ENCODE peak calls at places on chromosomes 13 and 19, in eight cellular contexts. W, Z, A, M, C, H, L and V are unnamed samples. For H3K27me3, the result is how much of the 10 kb centered on the place peaks cover.

GRCh38 chr19:7699422-7700127 is 2.4 kb downstream of the FCER2 start:
- DNase-seq in W (peak), Z (no peak), M (no peak), L (no peak), A (no peak), H (no peak), C (no peak), V (no peak)

GRCh38 chr19:14562660-14563589 is 8.9 kb downstream of the NDUFB7 start:
- DNase-seq in L (no peak), M (no peak), C (no peak), H (peak), Z (peak), W (peak), A (no peak), V (no peak)

GRCh38 chr19:17686027-17686511 is 2.1 kb downstream of the UNC13A start:
- DNase-seq in L (no peak), C (no peak), M (no peak), W (peak), Z (no peak), H (peak), A (peak), V (peak)

GRCh38 chr19:37779139-37780035 is at the start of gene ZNF573:
- DNase-seq in Z (peak), L (peak), M (peak), W (peak), C (peak), A (peak), H (peak), V (peak)

GRCh38 chr19:16226184-16226591 is 28.5 kb downstream of the AP1M1 start:
- DNase-seq in L (no peak), Z (peak), M (no peak), H (no peak), C (no peak), W (no peak), A (no peak), V (no peak)

GRCh38 chr19:2561895-2562294 is 86.0 kb downstream of the GADD45B start:
- DNase-seq in A (no peak), H (no peak), C (no peak), M (no peak), Z (no peak), L (no peak), W (peak), V (no peak)

GRCh38 chr13:113920173-113920572 is 53.7 kb downstream of the C13orf46 start:
- DNase-seq in Z (no peak), L (no peak), A (no peak), C (no peak), M (peak), W (no peak), H (no peak), V (no peak)

GRCh38 chr19:53942001-53942786 is 20.5 kb upstream of the CACNG8 start:
- DNase-seq in A (no peak), W (peak), M (peak), L (no peak), Z (no peak), C (no peak), H (peak), V (peak)

GRCh38 chr19:48645652-48646191 is at the start of gene CA11:
- DNase-seq in C (no peak), Z (no peak), A (peak), M (no peak), W (peak), H (peak), L (no peak), V (no peak)

GRCh38 chr13:101382086-101382485 is 34.2 kb downstream of the NALCN start:
- DNase-seq in H (no peak), C (no peak), M (no peak), Z (no peak), L (no peak), A (no peak), W (peak), V (peak)

GRCh38 chr13:32125221-32125621 is 93.6 kb downstream of the FRY start:
- DNase-seq in A (peak), L (no peak), C (peak), H (no peak), Z (no peak), W (no peak), M (no peak), V (peak)

GRCh38 chr19:29495091-29495490 is 30.7 kb upstream of the VSTM2B start:
- DNase-seq in Z (no peak), C (no peak), H (no peak), M (no peak), W (no peak), L (no peak), A (no peak), V (no peak)

GRCh38 chr19:2587001-2587719 is 111.2 kb downstream of the GADD45B start:
- DNase-seq in L (no peak), H (peak), Z (no peak), W (peak), A (no peak), C (peak), M (no peak), V (no peak)

GRCh38 chr19:55340784-55341147 is 1.1 kb downstream of the KMT5C start:
- DNase-seq in L (no peak), A (no peak), C (no peak), M (peak), W (no peak), Z (no peak), H (peak), V (no peak)

GRCh38 chr19:50869479-50869878 is 3.8 kb upstream of the KLK2 start:
- DNase-seq in H (no peak), M (no peak), W (no peak), Z (no peak), L (no peak), C (no peak), A (no peak), V (no peak)

GRCh38 chr19:46975918-46976782 is 43.5 kb upstream of the NPAS1 start:
- DNase-seq in C (peak), Z (peak), A (peak), M (peak), W (peak), L (no peak), H (peak), V (peak)

GRCh38 chr19:5806905-5807304 is 2.0 kb downstream of the NRTN start:
- DNase-seq in H (no peak), A (no peak), C (no peak), M (no peak), W (no peak), L (no peak), Z (no peak), V (no peak)

GRCh38 chr19:5805465-5806132 is 732 bp downstream of the NRTN start:
- DNase-seq in L (no peak), H (peak), W (peak), A (peak), C (peak), Z (no peak), M (peak), V (peak)

GRCh38 chr19:5804516-5805464 is at the start of gene NRTN:
- DNase-seq in L (no peak), C (no peak), Z (no peak), M (peak), A (no peak), H (peak), W (peak), V (no peak)

GRCh38 chr19:5808120-5808816 is 3.4 kb downstream of the NRTN start:
- DNase-seq in Z (no peak), C (no peak), W (no peak), M (no peak), H (no peak), L (no peak), A (no peak), V (no peak)

DNA sequence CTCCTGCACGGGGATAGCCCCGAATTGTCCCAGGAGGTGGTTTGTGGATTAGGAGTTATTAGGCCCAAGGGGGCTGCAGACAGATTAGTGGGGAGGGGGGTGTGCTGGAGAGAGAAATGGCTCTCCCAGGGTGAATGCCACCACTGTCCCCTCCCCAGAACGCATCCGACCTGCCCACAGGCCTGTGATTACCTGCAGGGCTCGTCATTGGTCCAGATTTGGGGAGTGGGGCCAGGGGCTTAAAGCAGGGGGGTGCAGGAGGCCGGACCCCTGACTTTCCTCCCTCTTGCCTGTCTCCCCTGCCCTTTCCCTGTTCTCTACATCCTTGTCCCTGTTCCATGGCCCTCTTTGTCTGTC is 1.2 kb downstream of the NRTN start:
- DNase-seq in L (no peak), Z (no peak), C (no peak), H (no peak), M (no peak), W (no peak), A (no peak), V (no peak)
- H3K4me3 ChIP-seq in L (no peak), Z (no peak), C (no peak), H (peak), M (peak), W (no peak), A (peak), V (no peak)

DNA sequence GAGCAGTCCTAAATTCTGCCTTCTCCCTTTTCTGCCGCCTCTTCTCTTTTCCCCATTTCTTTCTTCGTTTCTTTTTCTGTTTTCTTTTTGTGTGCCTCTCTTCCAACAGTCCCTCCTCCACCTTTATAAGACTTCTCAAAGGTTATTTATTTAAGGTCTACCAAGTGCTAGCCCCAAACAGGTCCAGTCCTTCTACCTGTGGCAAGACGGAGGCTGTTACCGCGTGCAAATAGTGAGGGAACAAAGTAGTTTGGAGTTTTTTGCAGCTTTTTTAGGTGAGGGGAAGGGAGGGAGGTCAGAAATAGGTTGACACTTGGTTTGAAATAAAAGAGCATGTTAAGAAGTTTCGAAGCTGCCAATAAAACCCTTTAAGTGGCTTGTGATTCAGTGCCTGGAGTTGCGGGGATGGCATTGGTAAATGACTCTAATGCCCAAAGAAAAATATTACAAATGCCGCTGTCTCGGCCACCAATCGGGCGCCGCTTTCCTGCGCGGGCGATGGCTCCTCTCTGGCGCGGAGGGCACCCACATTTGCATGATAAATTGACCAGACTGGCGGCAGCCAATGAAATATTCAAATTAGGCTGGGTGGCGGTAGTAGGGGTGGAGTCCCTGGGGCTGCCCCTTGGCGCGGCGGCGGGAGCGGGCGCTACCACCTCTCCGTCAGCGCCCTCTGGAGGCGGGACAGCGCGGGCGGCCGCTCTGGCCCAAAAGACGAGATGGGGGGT is 7.5 kb upstream of the TSHZ3 start:
- DNase-seq in L (no peak), H (peak), W (peak), Z (peak), C (no peak), A (no peak), M (peak), V (peak)
- H3K27me3 ChIP-seq in L (under half), H (half or more), W (half or more), Z (under half), C (under half), A (half or more), M (under half), V (under half)

GRCh38 chr19:407501-408440 is 1.2 kb downstream of the C2CD4C start:
- DNase-seq in M (no peak), L (no peak), A (no peak), C (no peak), Z (peak), W (peak), H (no peak), V (no peak)
- H3K4me3 ChIP-seq in M (no peak), L (peak), A (no peak), C (no peak), Z (peak), W (peak), H (peak), V (no peak)

GRCh38 chr13:40546047-40546446 is 120.4 kb downstream of the FOXO1 start:
- DNase-seq in H (no peak), C (no peak), L (no peak), W (no peak), Z (no peak), M (no peak), A (no peak), V (no peak)

GRCh38 chr13:40547545-40548322 is 118.7 kb downstream of the FOXO1 start:
- DNase-seq in L (no peak), M (no peak), H (no peak), Z (no peak), C (no peak), A (no peak), W (no peak), V (no peak)

GRCh38 chr13:40550130-40550529 is 116.3 kb downstream of the FOXO1 start:
- DNase-seq in M (no peak), Z (no peak), H (no peak), C (no peak), L (no peak), W (no peak), A (peak), V (no peak)

GRCh38 chr13:40552895-40553294 is 113.5 kb downstream of the FOXO1 start:
- DNase-seq in W (no peak), A (no peak), Z (no peak), C (no peak), H (no peak), L (no peak), M (no peak), V (no peak)

DNA sequence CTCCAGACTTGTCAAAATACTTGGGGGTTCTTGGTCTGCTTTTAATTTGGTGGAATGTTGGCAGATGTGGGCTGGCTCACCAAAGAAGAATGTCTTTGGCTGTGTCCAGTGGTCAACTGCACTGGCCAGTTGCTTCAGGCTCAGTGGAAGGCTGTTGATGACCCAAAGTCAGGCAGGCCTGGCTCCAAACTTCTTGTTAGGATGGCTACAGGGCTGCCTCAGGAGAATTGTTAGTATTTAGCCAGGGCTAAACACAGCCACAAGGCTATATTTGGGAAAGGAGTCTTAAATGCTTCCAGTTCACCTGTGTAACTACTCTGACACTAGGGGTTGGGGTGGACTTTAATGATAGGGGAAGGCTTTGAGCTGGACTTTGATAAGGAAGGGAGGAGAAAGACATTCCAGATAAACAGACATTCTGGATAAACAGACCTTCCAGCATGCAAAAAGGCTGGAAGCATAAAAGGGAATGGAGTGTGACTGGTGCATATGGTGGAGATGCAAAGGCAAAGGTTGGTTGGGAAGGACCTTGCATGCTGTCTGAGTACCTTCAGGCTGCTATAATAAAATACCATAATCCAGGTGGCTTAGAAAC is 116.8 kb downstream of the FOXO1 start:
- DNase-seq in A (peak), Z (peak), C (no peak), L (no peak), W (no peak), M (no peak), H (no peak), V (peak)
- H3K27me3 ChIP-seq in A (under half), Z (under half), C (under half), L (under half), W (under half), M (under half), H (under half), V (under half)